ENCODE peak calls at places on chromosome 9, in nine cellular contexts. J is retina; Y is central memory CD4-positive, alpha-beta T cell; V is Jurkat, Clone E6-1; O is IMR-90; G is left cardiac atrium; B is DMS153; P is fibroblast of lung; U is AG08395. T is an unnamed sample.

GRCh38 chr9:6783753-6784152 is 26.0 kb downstream of the KDM4C start:
- DNase-seq in J (no peak), G (no peak), B (no peak), V (peak; percentile 18), Y (no peak), O (no peak), P (no peak), U (no peak), T (no peak)

GRCh38 chr9:93297659-93298497 is 113.9 kb downstream of the WNK2 start:
- DNase-seq in G (no peak), V (no peak), P (no peak), O (no peak), Y (no peak), U (no peak), J (no peak), B (peak; percentile 51), T (no peak)

GRCh38 chr9:100478192-100478591 is 5.2 kb downstream of the TMEFF1 start:
- DNase-seq in G (no peak), Y (no peak), U (no peak), B (no peak), O (no peak), P (no peak), V (no peak), J (no peak), T (no peak)

GRCh38 chr9:22457448-22457847 is 10.8 kb downstream of the DMRTA1 start:
- DNase-seq in Y (no peak), J (no peak), G (no peak), P (no peak), U (no peak), O (no peak), V (no peak), B (peak; percentile 64), T (no peak)

GRCh38 chr9:93642961-93643360 is 66.6 kb downstream of the PHF2 start:
- DNase-seq in P (peak; percentile 81), Y (no peak), B (no peak), V (no peak), G (no peak), U (peak; percentile 88), O (peak; percentile 82), J (no peak), T (peak; percentile 88)

GRCh38 chr9:19464061-19464763 is 55.4 kb downstream of the ACER2 start:
- DNase-seq in Y (no peak), V (peak; percentile 4), B (no peak), G (no peak), J (no peak), P (no peak), U (no peak), O (no peak), T (no peak)

GRCh38 chr9:81737871-81738507 is 48.6 kb upstream of the TLE1 start:
- DNase-seq in J (no peak), P (peak; percentile 92), Y (no peak), O (peak; percentile 91), B (peak; percentile 65), V (no peak), G (peak; percentile 34), U (peak; percentile 90), T (peak; percentile 76)

GRCh38 chr9:98460704-98461103 is 205.3 kb upstream of the TBC1D2 start:
- DNase-seq in Y (no peak), B (no peak), O (no peak), J (no peak), U (no peak), G (no peak), V (no peak), P (no peak), T (no peak)

GRCh38 chr9:99173570-99174504 is 47.9 kb downstream of the ALG2 start:
- DNase-seq in B (peak; percentile 14), P (no peak), G (no peak), Y (no peak), U (no peak), O (no peak), V (no peak), J (no peak), T (peak; percentile 29)

GRCh38 chr9:91458905-91459304 is 35.3 kb upstream of the NFIL3 start:
- DNase-seq in Y (no peak), U (no peak), J (no peak), V (no peak), B (no peak), O (no peak), G (no peak), P (no peak), T (no peak)

GRCh38 chr9:128554155-128554862 is 1.9 kb downstream of the SPTAN1 start:
- DNase-seq in Y (peak; percentile 19), U (peak; percentile 85), P (peak; percentile 96), V (peak; percentile 48), B (no peak), J (peak; percentile 49), O (peak; percentile 93), G (peak; percentile 65), T (peak; percentile 96)

GRCh38 chr9:134434896-134435506 is 108.7 kb downstream of the RXRA start:
- DNase-seq in P (peak; percentile 96), V (no peak), J (peak; percentile 82), Y (no peak), B (peak; percentile 96), O (peak; percentile 97), G (peak; percentile 97), U (peak; percentile 96), T (peak; percentile 97)

GRCh38 chr9:78745996-78746395 is 449.1 kb downstream of the PSAT1 start:
- DNase-seq in Y (no peak), J (no peak), O (peak; percentile 51), P (peak; percentile 16), B (peak; percentile 69), V (no peak), U (no peak), G (no peak), T (no peak)

GRCh38 chr9:120344230-120344629 is 235.7 kb downstream of the CDK5RAP2 start:
- DNase-seq in B (no peak), U (peak; percentile 69), G (no peak), P (peak; percentile 86), J (no peak), V (no peak), Y (no peak), O (peak; percentile 80), T (peak; percentile 87)

GRCh38 chr9:124222918-124223720 is 34.6 kb upstream of the NEK6 start:
- DNase-seq in U (peak; percentile 62), Y (no peak), V (no peak), G (peak; percentile 90), O (peak; percentile 38), J (no peak), B (peak; percentile 83), P (no peak), T (peak; percentile 45)

GRCh38 chr9:132679946-132680620 is 9.8 kb downstream of the GTF3C4 start:
- DNase-seq in Y (no peak), V (no peak), O (no peak), G (no peak), J (no peak), B (no peak), P (no peak), U (no peak), T (no peak)

GRCh38 chr9:135969064-135969683 is 8.0 kb upstream of the UBAC1 start:
- DNase-seq in G (no peak), J (no peak), O (peak; percentile 22), U (no peak), Y (no peak), V (no peak), B (no peak), P (peak; percentile 53), T (peak; percentile 15)

GRCh38 chr9:107778666-107779065 is 289.1 kb upstream of the KLF4 start:
- DNase-seq in B (no peak), V (no peak), G (no peak), J (no peak), P (no peak), U (no peak), Y (no peak), O (no peak), T (no peak)

GRCh38 chr9:73451003-73451402 is 299.3 kb downstream of the ANXA1 start:
- DNase-seq in B (no peak), V (no peak), O (no peak), G (no peak), Y (no peak), J (no peak), U (no peak), P (peak; percentile 14), T (no peak)

GRCh38 chr9:7123743-7124142 is 366.0 kb downstream of the KDM4C start:
- DNase-seq in P (peak; percentile 12), Y (no peak), O (no peak), J (no peak), U (no peak), V (no peak), B (no peak), G (no peak), T (no peak)

GRCh38 chr9:128685636-128686489 is 3.2 kb upstream of the SET start:
- DNase-seq in Y (peak; percentile 27), O (no peak), P (no peak), B (no peak), G (no peak), J (no peak), U (no peak), V (no peak), T (peak; percentile 46)

GRCh38 chr9:119974026-119974425 is 604.8 kb upstream of the BRINP1 start:
- DNase-seq in J (no peak), V (no peak), O (no peak), P (peak; percentile 36), B (no peak), Y (no peak), G (no peak), U (peak; percentile 15), T (no peak)

GRCh38 chr9:2645569-2645968 is 24.0 kb downstream of the VLDLR start:
- DNase-seq in P (no peak), Y (no peak), J (no peak), B (no peak), O (no peak), G (no peak), U (no peak), V (no peak), T (no peak)

GRCh38 chr9:16321461-16322119 is 548.9 kb downstream of the BNC2 start:
- DNase-seq in O (peak; percentile 61), G (peak; percentile 59), J (peak; percentile 54), U (peak; percentile 74), Y (no peak), V (no peak), P (peak; percentile 77), B (no peak), T (peak; percentile 67)

GRCh38 chr9:114968710-114969109 is 38.3 kb upstream of the TNFSF8 start:
- DNase-seq in P (peak; percentile 34), O (peak; percentile 17), G (no peak), V (no peak), U (peak; percentile 39), Y (no peak), B (no peak), J (no peak), T (peak; percentile 35)

GRCh38 chr9:124342946-124343485 is 72.2 kb downstream of the PSMB7 start:
- DNase-seq in J (no peak), V (no peak), B (peak; percentile 63), G (peak; percentile 70), Y (no peak), U (peak; percentile 95), O (peak; percentile 94), P (peak; percentile 92), T (peak; percentile 88)

GRCh38 chr9:127075592-127076380 is 46.6 kb downstream of the ANGPTL2 start:
- DNase-seq in P (peak; percentile 12), Y (no peak), B (no peak), U (peak; percentile 12), O (peak; percentile 18), G (no peak), V (no peak), J (no peak), T (no peak)

GRCh38 chr9:36993933-36994764 is 39.9 kb downstream of the PAX5 start:
- DNase-seq in U (no peak), V (no peak), G (no peak), B (no peak), P (no peak), Y (no peak), O (no peak), J (no peak), T (no peak)

GRCh38 chr9:130539473-130540223 is 39.7 kb upstream of the FUBP3 start:
- DNase-seq in V (no peak), U (peak; percentile 40), O (peak; percentile 54), B (no peak), P (peak; percentile 67), J (no peak), Y (no peak), G (no peak), T (peak; percentile 82)

GRCh38 chr9:93636667-93637066 is 60.3 kb downstream of the PHF2 start:
- DNase-seq in Y (no peak), B (no peak), O (no peak), P (no peak), V (no peak), J (no peak), U (no peak), G (no peak), T (no peak)

GRCh38 chr9:129550199-129550839 is 70.6 kb downstream of the C9orf50 start:
- DNase-seq in J (peak; percentile 79), G (peak; percentile 89), O (peak; percentile 70), V (no peak), Y (no peak), U (peak; percentile 83), P (peak; percentile 83), B (no peak), T (peak; percentile 88)

T was measured in iris pigment epithelial cell.